ENCODE peak calls at places on chromosome 9, in eight cellular contexts. Q, E, A, Y, V, M, I and C are unnamed samples.

GRCh38 chr9:69174645-69175487 is 789 bp downstream of the TJP2 start:
- DNase-seq in Q (peak), E (peak), A (peak), Y (peak), V (no peak), M (no peak), I (peak), C (peak)

GRCh38 chr9:131111186-131111853 is 14.1 kb upstream of the NUP214 start:
- DNase-seq in Q (no peak), E (no peak), A (no peak), Y (no peak), V (no peak), M (no peak), I (no peak), C (no peak)

GRCh38 chr9:121295662-121296191 is 27.8 kb downstream of the GSN start:
- DNase-seq in Q (no peak), E (no peak), A (no peak), Y (no peak), V (no peak), M (no peak), I (no peak), C (no peak)

GRCh38 chr9:12956805-12957204 is 182.0 kb downstream of the LURAP1L start:
- DNase-seq in Q (no peak), E (no peak), A (no peak), Y (no peak), V (no peak), M (no peak), I (no peak), C (no peak)

GRCh38 chr9:92706218-92706940 is 36.4 kb upstream of the IPPK start:
- DNase-seq in Q (no peak), E (no peak), A (no peak), Y (peak), V (peak), M (no peak), I (no peak), C (no peak)

GRCh38 chr9:4657426-4658159 is 4.5 kb upstream of the PLPP6 start:
- DNase-seq in Q (no peak), E (no peak), A (no peak), Y (no peak), V (no peak), M (no peak), I (no peak), C (no peak)

GRCh38 chr9:76642074-76642473 is 122.2 kb upstream of the PCA3 start:
- DNase-seq in Q (no peak), E (no peak), A (no peak), Y (no peak), V (peak), M (no peak), I (no peak), C (no peak)

GRCh38 chr9:92299116-92299515 is 5.6 kb upstream of the IARS1 start:
- DNase-seq in Q (no peak), E (no peak), A (peak), Y (no peak), V (no peak), M (no peak), I (no peak), C (no peak)

GRCh38 chr9:108014353-108014752 is 524.8 kb upstream of the KLF4 start:
- DNase-seq in Q (no peak), E (no peak), A (no peak), Y (no peak), V (no peak), M (no peak), I (no peak), C (no peak)

GRCh38 chr9:86202338-86202882 is 57.0 kb downstream of the C9orf153 start:
- DNase-seq in Q (no peak), E (no peak), A (peak), Y (peak), V (no peak), M (no peak), I (no peak), C (peak)

GRCh38 chr9:136081113-136081825 is 13.8 kb downstream of the NACC2 start:
- DNase-seq in Q (no peak), E (no peak), A (no peak), Y (no peak), V (no peak), M (no peak), I (no peak), C (no peak)

GRCh38 chr9:131837316-131837715 is 97.4 kb upstream of the RAPGEF1 start:
- DNase-seq in Q (no peak), E (no peak), A (no peak), Y (peak), V (no peak), M (no peak), I (no peak), C (no peak)

GRCh38 chr9:99025616-99026270 is 79.2 kb upstream of the TGFBR1 start:
- DNase-seq in Q (no peak), E (no peak), A (no peak), Y (no peak), V (no peak), M (no peak), I (no peak), C (no peak)

GRCh38 chr9:34413229-34413852 is 36.6 kb upstream of the MYORG start:
- DNase-seq in Q (peak), E (peak), A (no peak), Y (peak), V (no peak), M (no peak), I (peak), C (no peak)

GRCh38 chr9:36980148-36980974 is 53.7 kb downstream of the PAX5 start:
- DNase-seq in Q (no peak), E (no peak), A (no peak), Y (no peak), V (no peak), M (no peak), I (no peak), C (no peak)

GRCh38 chr9:121976751-121977150 is 116.4 kb downstream of the TTLL11 start:
- DNase-seq in Q (no peak), E (no peak), A (no peak), Y (no peak), V (no peak), M (no peak), I (no peak), C (peak)

GRCh38 chr9:24817756-24818155 is 272.1 kb upstream of the IZUMO3 start:
- DNase-seq in Q (no peak), E (no peak), A (no peak), Y (no peak), V (no peak), M (no peak), I (no peak), C (no peak)

GRCh38 chr9:73038613-73039012 is 85.8 kb upstream of the ALDH1A1 start:
- DNase-seq in Q (peak), E (peak), A (no peak), Y (no peak), V (peak), M (no peak), I (peak), C (no peak)

GRCh38 chr9:93589688-93590087 is 13.3 kb downstream of the PHF2 start:
- DNase-seq in Q (peak), E (no peak), A (no peak), Y (peak), V (peak), M (no peak), I (no peak), C (no peak)

GRCh38 chr9:97474373-97474925 is 27.0 kb upstream of the TMOD1 start:
- DNase-seq in Q (no peak), E (no peak), A (no peak), Y (no peak), V (no peak), M (no peak), I (no peak), C (no peak)

GRCh38 chr9:91424403-91425176 is 958 bp upstream of the NFIL3 start:
- DNase-seq in Q (peak), E (peak), A (no peak), Y (peak), V (peak), M (no peak), I (peak), C (peak)

GRCh38 chr9:28916348-28916747 is 1343.1 kb upstream of the C9orf72 start:
- DNase-seq in Q (no peak), E (no peak), A (no peak), Y (no peak), V (no peak), M (no peak), I (peak), C (no peak)

GRCh38 chr9:91465420-91465819 is 41.8 kb upstream of the NFIL3 start:
- DNase-seq in Q (no peak), E (no peak), A (no peak), Y (no peak), V (no peak), M (no peak), I (no peak), C (no peak)

GRCh38 chr9:99012957-99013512 is 69.3 kb downstream of the COL15A1 start:
- DNase-seq in Q (no peak), E (no peak), A (no peak), Y (no peak), V (no peak), M (no peak), I (no peak), C (no peak)

GRCh38 chr9:132591244-132591643 is 8.8 kb downstream of the BARHL1 start:
- DNase-seq in Q (no peak), E (no peak), A (no peak), Y (no peak), V (no peak), M (no peak), I (no peak), C (no peak)

GRCh38 chr9:97572196-97572891 is 60.8 kb downstream of the TSTD2 start:
- DNase-seq in Q (no peak), E (peak), A (no peak), Y (peak), V (no peak), M (no peak), I (no peak), C (peak)

GRCh38 chr9:137579259-137579604 is 507 bp upstream of the DPH7 start:
- DNase-seq in Q (no peak), E (no peak), A (no peak), Y (no peak), V (no peak), M (no peak), I (no peak), C (no peak)

GRCh38 chr9:85743290-85744128 is 1.8 kb upstream of the AGTPBP1 start:
- DNase-seq in Q (no peak), E (no peak), A (no peak), Y (peak), V (no peak), M (no peak), I (peak), C (peak)

GRCh38 chr9:104779334-104779733 is 15.4 kb downstream of the NIPSNAP3B start:
- DNase-seq in Q (no peak), E (no peak), A (no peak), Y (no peak), V (no peak), M (no peak), I (no peak), C (no peak)

GRCh38 chr9:68844623-68845612 is 139.9 kb downstream of the PIP5K1B start:
- DNase-seq in Q (no peak), E (peak), A (no peak), Y (peak), V (no peak), M (no peak), I (peak), C (no peak)

GRCh38 chr9:132162764-132163456 is 1.1 kb downstream of the NTNG2 start:
- DNase-seq in Q (no peak), E (no peak), A (no peak), Y (no peak), V (no peak), M (no peak), I (no peak), C (no peak)

GRCh38 chr9:69141851-69142250 is 32.2 kb upstream of the TJP2 start:
- DNase-seq in Q (no peak), E (no peak), A (no peak), Y (no peak), V (peak), M (no peak), I (no peak), C (no peak)

GRCh38 chr9:581673-582497 is 259.6 kb upstream of the DMRT1 start:
- DNase-seq in Q (no peak), E (no peak), A (no peak), Y (no peak), V (no peak), M (no peak), I (no peak), C (no peak)

GRCh38 chr9:125932012-125932411 is 184.8 kb downstream of the PBX3 start:
- DNase-seq in Q (peak), E (peak), A (no peak), Y (peak), V (no peak), M (no peak), I (peak), C (peak)

GRCh38 chr9:74458832-74459231 is 38.3 kb upstream of the RORB start:
- DNase-seq in Q (no peak), E (no peak), A (no peak), Y (no peak), V (no peak), M (no peak), I (no peak), C (no peak)

GRCh38 chr9:27184556-27185351 is 75.7 kb downstream of the TEK start:
- DNase-seq in Q (no peak), E (no peak), A (no peak), Y (peak), V (peak), M (no peak), I (no peak), C (no peak)

GRCh38 chr9:114397848-114398605 is 10.2 kb upstream of the AKNA start:
- DNase-seq in Q (peak), E (peak), A (peak), Y (peak), V (peak), M (peak), I (peak), C (peak)
- TF ChIP-seq POLR2A in Q (peak), E (peak), A (peak), Y (no peak), V (peak), M (no peak), I (peak), C (no peak)

GRCh38 chr9:6785682-6786081 is 27.9 kb downstream of the KDM4C start:
- DNase-seq in Q (no peak), E (no peak), A (no peak), Y (no peak), V (peak), M (no peak), I (no peak), C (no peak)

GRCh38 chr9:6793203-6793602 is 35.4 kb downstream of the KDM4C start:
- DNase-seq in Q (no peak), E (no peak), A (no peak), Y (no peak), V (no peak), M (no peak), I (no peak), C (no peak)

GRCh38 chr9:6787793-6788174 is 30.0 kb downstream of the KDM4C start:
- DNase-seq in Q (no peak), E (no peak), A (no peak), Y (no peak), V (peak), M (no peak), I (no peak), C (no peak)

GRCh38 chr9:6783753-6784152 is 26.0 kb downstream of the KDM4C start:
- DNase-seq in Q (no peak), E (no peak), A (no peak), Y (no peak), V (no peak), M (no peak), I (no peak), C (no peak)

GRCh38 chr9:6788175-6789016 is 30.6 kb downstream of the KDM4C start:
- DNase-seq in Q (no peak), E (no peak), A (no peak), Y (no peak), V (peak), M (no peak), I (peak), C (peak)
- TF ChIP-seq POLR2A in Q (no peak), E (no peak), A (no peak), Y (no peak), V (no peak), M (no peak), I (no peak), C (no peak)

GRCh38 chr9:88076286-88077070 is 61.8 kb downstream of the SPATA31C2 start:
- DNase-seq in Q (peak), E (peak), A (no peak), Y (peak), V (no peak), M (no peak), I (peak), C (peak)
- TF ChIP-seq POLR2A in Q (no peak), E (no peak), A (no peak), Y (no peak), V (no peak), M (no peak), I (peak), C (peak)

GRCh38 chr9:101533334-101534187 is at the start of gene RNF20:
- DNase-seq in Q (peak), E (peak), A (peak), Y (peak), V (peak), M (peak), I (peak), C (peak)
- TF ChIP-seq POLR2A in Q (peak), E (no peak), A (peak), Y (no peak), V (no peak), M (no peak), I (peak), C (peak)

GRCh38 chr9:134326754-134327526 is 685 bp downstream of the RXRA start:
- DNase-seq in Q (peak), E (no peak), A (no peak), Y (peak), V (no peak), M (no peak), I (no peak), C (peak)

GRCh38 chr9:134329576-134329855 is 3.3 kb downstream of the RXRA start:
- DNase-seq in Q (no peak), E (no peak), A (no peak), Y (no peak), V (no peak), M (no peak), I (no peak), C (no peak)

GRCh38 chr9:134327671-134328231 is 1.5 kb downstream of the RXRA start:
- DNase-seq in Q (no peak), E (no peak), A (no peak), Y (no peak), V (no peak), M (no peak), I (no peak), C (no peak)

GRCh38 chr9:134328841-134329575 is 2.8 kb downstream of the RXRA start:
- DNase-seq in Q (peak), E (peak), A (no peak), Y (peak), V (no peak), M (no peak), I (peak), C (no peak)

GRCh38 chr9:134328341-134328840 is 2.1 kb downstream of the RXRA start:
- DNase-seq in Q (no peak), E (no peak), A (no peak), Y (no peak), V (no peak), M (no peak), I (peak), C (no peak)
- TF ChIP-seq POLR2A in Q (no peak), E (no peak), A (no peak), Y (no peak), V (no peak), M (no peak), I (peak), C (no peak)

DNA sequence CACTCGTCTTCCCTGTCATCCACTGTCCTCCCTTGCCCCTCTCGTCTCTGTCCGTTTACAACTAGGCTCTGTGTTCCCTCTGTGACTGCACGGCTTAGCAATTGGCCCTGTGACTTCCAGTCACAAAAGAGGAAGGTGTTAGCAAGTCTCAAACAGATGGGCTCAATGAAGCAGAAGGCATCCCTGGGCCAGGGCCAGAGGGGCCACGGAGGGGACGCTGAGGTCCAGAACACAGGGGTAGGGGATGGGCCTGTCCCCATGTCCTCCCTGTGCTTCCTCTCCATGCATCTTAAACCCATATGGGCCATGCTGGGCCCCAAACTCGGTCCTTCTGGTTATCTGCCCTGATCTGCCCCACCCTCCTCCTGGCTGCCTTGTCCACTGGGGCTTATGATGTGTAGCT is at the start of gene CD72:
- DNase-seq in Q (no peak), E (no peak), A (no peak), Y (peak), V (no peak), M (no peak), I (peak), C (no peak)
- TF ChIP-seq POLR2A in Q (no peak), E (no peak), A (peak), Y (no peak), V (no peak), M (no peak), I (no peak), C (no peak)

DNA sequence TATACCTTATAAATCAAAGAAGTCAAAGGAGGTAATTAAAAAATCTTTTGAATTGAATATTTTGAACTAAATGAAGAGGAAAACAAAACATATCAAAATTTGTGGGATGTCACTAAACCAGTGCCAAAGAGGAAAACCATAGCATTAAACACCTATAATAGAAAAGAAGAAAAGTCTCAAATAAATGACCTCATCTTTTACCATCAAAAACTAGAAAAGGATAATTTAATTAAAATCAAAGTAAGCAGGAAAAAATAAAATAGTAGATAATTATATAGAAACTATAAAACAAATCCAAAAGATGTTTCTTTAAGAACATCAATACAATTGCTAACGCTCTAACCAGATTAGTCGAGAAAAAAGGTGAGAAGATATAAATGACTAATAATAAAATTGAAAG is 47.8 kb downstream of the LPAR1 start:
- DNase-seq in Q (no peak), E (no peak), A (no peak), Y (no peak), V (no peak), M (no peak), I (no peak), C (no peak)
- TF ChIP-seq POLR2A in Q (no peak), E (no peak), A (no peak), Y (no peak), V (no peak), M (no peak), I (no peak), C (no peak)

GRCh38 chr9:130030821-130031481 is 12.0 kb downstream of the FNBP1 start:
- DNase-seq in Q (no peak), E (no peak), A (no peak), Y (no peak), V (no peak), M (no peak), I (no peak), C (no peak)
- TF ChIP-seq POLR2A in Q (no peak), E (no peak), A (peak), Y (no peak), V (no peak), M (no peak), I (no peak), C (no peak)